ENCODE peak calls at places on chromosome 5, in seven cellular contexts. One of them, this sample, is unnamed.

GRCh38 chr5:73692166-73692640 is 66.2 kb downstream of the ARHGEF28 start:
- DNase-seq in activated effector memory CD4-positive, alpha-beta T cell treated with anti-CD3 and anti-CD28 coated beads, Interleukin-2, amount 50 U/mL, for 16 hours: no peak
- DNase-seq in endothelial cell: no peak
- DNase-seq in NCI-H1436 treated with DMSO at 0.1 percent for 48 hours: no peak
- DNase-seq in stimulated activated CD4-positive, alpha-beta T cell treated with anti-CD3 and anti-CD28 coated beads, Interleukin-2, amount 100 ng/mL, for 4 hours: no peak
- DNase-seq in pulmonary artery endothelial cell: no peak
- DNase-seq in T-helper 2 cell: peak
- DNase-seq in this sample: no peak

GRCh38 chr5:139650689-139651501 is 2.7 kb downstream of the CXXC5 start:
- DNase-seq in pulmonary artery endothelial cell: no peak
- DNase-seq in NCI-H1436 treated with DMSO at 0.1 percent for 48 hours: no peak
- DNase-seq in stimulated activated CD4-positive, alpha-beta T cell treated with anti-CD3 and anti-CD28 coated beads, Interleukin-2, amount 100 ng/mL, for 4 hours: no peak
- DNase-seq in T-helper 2 cell: no peak
- DNase-seq in endothelial cell: no peak
- DNase-seq in activated effector memory CD4-positive, alpha-beta T cell treated with anti-CD3 and anti-CD28 coated beads, Interleukin-2, amount 50 U/mL, for 16 hours: no peak
- DNase-seq in this sample: no peak

GRCh38 chr5:167389537-167389936 is 901.9 kb upstream of the WWC1 start:
- DNase-seq in activated effector memory CD4-positive, alpha-beta T cell treated with anti-CD3 and anti-CD28 coated beads, Interleukin-2, amount 50 U/mL, for 16 hours: no peak
- DNase-seq in endothelial cell: no peak
- DNase-seq in NCI-H1436 treated with DMSO at 0.1 percent for 48 hours: no peak
- DNase-seq in stimulated activated CD4-positive, alpha-beta T cell treated with anti-CD3 and anti-CD28 coated beads, Interleukin-2, amount 100 ng/mL, for 4 hours: no peak
- DNase-seq in T-helper 2 cell: no peak
- DNase-seq in pulmonary artery endothelial cell: no peak
- DNase-seq in this sample: no peak

GRCh38 chr5:139565411-139566305 is 4.5 kb downstream of the UBE2D2 start:
- DNase-seq in pulmonary artery endothelial cell: no peak
- DNase-seq in activated effector memory CD4-positive, alpha-beta T cell treated with anti-CD3 and anti-CD28 coated beads, Interleukin-2, amount 50 U/mL, for 16 hours: peak
- DNase-seq in stimulated activated CD4-positive, alpha-beta T cell treated with anti-CD3 and anti-CD28 coated beads, Interleukin-2, amount 100 ng/mL, for 4 hours: peak
- DNase-seq in endothelial cell: no peak
- DNase-seq in NCI-H1436 treated with DMSO at 0.1 percent for 48 hours: no peak
- DNase-seq in T-helper 2 cell: peak
- DNase-seq in this sample: peak

GRCh38 chr5:172106511-172107356 is 81.3 kb downstream of the STK10 start:
- DNase-seq in stimulated activated CD4-positive, alpha-beta T cell treated with anti-CD3 and anti-CD28 coated beads, Interleukin-2, amount 100 ng/mL, for 4 hours: peak
- DNase-seq in endothelial cell: peak
- DNase-seq in pulmonary artery endothelial cell: no peak
- DNase-seq in activated effector memory CD4-positive, alpha-beta T cell treated with anti-CD3 and anti-CD28 coated beads, Interleukin-2, amount 50 U/mL, for 16 hours: peak
- DNase-seq in T-helper 2 cell: peak
- DNase-seq in NCI-H1436 treated with DMSO at 0.1 percent for 48 hours: no peak
- DNase-seq in this sample: no peak

GRCh38 chr5:37665889-37666288 is 174.0 kb downstream of the GDNF start:
- DNase-seq in activated effector memory CD4-positive, alpha-beta T cell treated with anti-CD3 and anti-CD28 coated beads, Interleukin-2, amount 50 U/mL, for 16 hours: no peak
- DNase-seq in stimulated activated CD4-positive, alpha-beta T cell treated with anti-CD3 and anti-CD28 coated beads, Interleukin-2, amount 100 ng/mL, for 4 hours: no peak
- DNase-seq in endothelial cell: peak
- DNase-seq in NCI-H1436 treated with DMSO at 0.1 percent for 48 hours: no peak
- DNase-seq in T-helper 2 cell: no peak
- DNase-seq in pulmonary artery endothelial cell: peak
- DNase-seq in this sample: no peak

GRCh38 chr5:154395407-154396106 is 50.2 kb upstream of the SAP30L start:
- DNase-seq in endothelial cell: no peak
- DNase-seq in stimulated activated CD4-positive, alpha-beta T cell treated with anti-CD3 and anti-CD28 coated beads, Interleukin-2, amount 100 ng/mL, for 4 hours: no peak
- DNase-seq in T-helper 2 cell: no peak
- DNase-seq in NCI-H1436 treated with DMSO at 0.1 percent for 48 hours: peak
- DNase-seq in pulmonary artery endothelial cell: no peak
- DNase-seq in activated effector memory CD4-positive, alpha-beta T cell treated with anti-CD3 and anti-CD28 coated beads, Interleukin-2, amount 50 U/mL, for 16 hours: no peak
- DNase-seq in this sample: no peak

GRCh38 chr5:171955761-171956160 is 50.7 kb downstream of the FBXW11 start:
- DNase-seq in stimulated activated CD4-positive, alpha-beta T cell treated with anti-CD3 and anti-CD28 coated beads, Interleukin-2, amount 100 ng/mL, for 4 hours: no peak
- DNase-seq in endothelial cell: no peak
- DNase-seq in T-helper 2 cell: no peak
- DNase-seq in NCI-H1436 treated with DMSO at 0.1 percent for 48 hours: no peak
- DNase-seq in activated effector memory CD4-positive, alpha-beta T cell treated with anti-CD3 and anti-CD28 coated beads, Interleukin-2, amount 50 U/mL, for 16 hours: no peak
- DNase-seq in pulmonary artery endothelial cell: no peak
- DNase-seq in this sample: no peak

GRCh38 chr5:36934740-36935356 is 58.3 kb downstream of the NIPBL start:
- DNase-seq in activated effector memory CD4-positive, alpha-beta T cell treated with anti-CD3 and anti-CD28 coated beads, Interleukin-2, amount 50 U/mL, for 16 hours: no peak
- DNase-seq in pulmonary artery endothelial cell: no peak
- DNase-seq in T-helper 2 cell: no peak
- DNase-seq in NCI-H1436 treated with DMSO at 0.1 percent for 48 hours: no peak
- DNase-seq in stimulated activated CD4-positive, alpha-beta T cell treated with anti-CD3 and anti-CD28 coated beads, Interleukin-2, amount 100 ng/mL, for 4 hours: no peak
- DNase-seq in endothelial cell: no peak
- DNase-seq in this sample: no peak

GRCh38 chr5:34866989-34867471 is 28.1 kb downstream of the TTC23L start:
- DNase-seq in stimulated activated CD4-positive, alpha-beta T cell treated with anti-CD3 and anti-CD28 coated beads, Interleukin-2, amount 100 ng/mL, for 4 hours: no peak
- DNase-seq in NCI-H1436 treated with DMSO at 0.1 percent for 48 hours: no peak
- DNase-seq in endothelial cell: no peak
- DNase-seq in activated effector memory CD4-positive, alpha-beta T cell treated with anti-CD3 and anti-CD28 coated beads, Interleukin-2, amount 50 U/mL, for 16 hours: no peak
- DNase-seq in T-helper 2 cell: no peak
- DNase-seq in pulmonary artery endothelial cell: no peak
- DNase-seq in this sample: no peak

GRCh38 chr5:9441610-9442009 is 104.3 kb downstream of the SEMA5A start:
- DNase-seq in stimulated activated CD4-positive, alpha-beta T cell treated with anti-CD3 and anti-CD28 coated beads, Interleukin-2, amount 100 ng/mL, for 4 hours: no peak
- DNase-seq in endothelial cell: no peak
- DNase-seq in activated effector memory CD4-positive, alpha-beta T cell treated with anti-CD3 and anti-CD28 coated beads, Interleukin-2, amount 50 U/mL, for 16 hours: no peak
- DNase-seq in NCI-H1436 treated with DMSO at 0.1 percent for 48 hours: no peak
- DNase-seq in T-helper 2 cell: no peak
- DNase-seq in pulmonary artery endothelial cell: no peak
- DNase-seq in this sample: no peak

GRCh38 chr5:59483971-59484472 is 409.5 kb downstream of the PDE4D start:
- DNase-seq in pulmonary artery endothelial cell: no peak
- DNase-seq in T-helper 2 cell: no peak
- DNase-seq in stimulated activated CD4-positive, alpha-beta T cell treated with anti-CD3 and anti-CD28 coated beads, Interleukin-2, amount 100 ng/mL, for 4 hours: no peak
- DNase-seq in activated effector memory CD4-positive, alpha-beta T cell treated with anti-CD3 and anti-CD28 coated beads, Interleukin-2, amount 50 U/mL, for 16 hours: no peak
- DNase-seq in endothelial cell: no peak
- DNase-seq in NCI-H1436 treated with DMSO at 0.1 percent for 48 hours: no peak
- DNase-seq in this sample: no peak